ENCODE peak calls at places on chromosomes 6 and 20, in seven cellular contexts. One of them, this sample, is unnamed. For H3K4me1, the result is how much of the 10 kb centered on the place peaks cover.

GRCh38 chr20:48350291-48350988 is 477.4 kb downstream of the PREX1 start:
- DNase-seq in CD8-positive, alpha-beta T cell: no peak
- DNase-seq in lower lobe of right lung: no peak
- DNase-seq in iPS DF 6.9: peak
- DNase-seq in SJSA1: no peak
- DNase-seq in mesendoderm: peak
- DNase-seq in cardiac muscle cell: peak
- DNase-seq in this sample: peak

GRCh38 chr6:134537146-134537555 is 219.2 kb upstream of the SGK1 start:
- DNase-seq in iPS DF 6.9: no peak
- DNase-seq in SJSA1: peak
- DNase-seq in lower lobe of right lung: no peak
- DNase-seq in mesendoderm: peak
- DNase-seq in CD8-positive, alpha-beta T cell: no peak
- DNase-seq in cardiac muscle cell: peak
- DNase-seq in this sample: no peak

GRCh38 chr20:59141818-59142581 is 21.6 kb upstream of the ZNF831 start:
- DNase-seq in SJSA1: no peak
- DNase-seq in CD8-positive, alpha-beta T cell: no peak
- DNase-seq in lower lobe of right lung: no peak
- DNase-seq in iPS DF 6.9: no peak
- DNase-seq in cardiac muscle cell: peak
- DNase-seq in mesendoderm: peak
- DNase-seq in this sample: peak

GRCh38 chr6:89350281-89351037 is 2.1 kb downstream of the UBE2J1 start:
- DNase-seq in iPS DF 6.9: no peak
- DNase-seq in cardiac muscle cell: peak
- DNase-seq in CD8-positive, alpha-beta T cell: no peak
- DNase-seq in mesendoderm: no peak
- DNase-seq in lower lobe of right lung: no peak
- DNase-seq in SJSA1: peak
- DNase-seq in this sample: no peak

GRCh38 chr20:63329331-63330083 is 31.6 kb downstream of the CHRNA4 start:
- DNase-seq in cardiac muscle cell: no peak
- DNase-seq in lower lobe of right lung: no peak
- DNase-seq in mesendoderm: no peak
- DNase-seq in SJSA1: no peak
- DNase-seq in CD8-positive, alpha-beta T cell: peak
- DNase-seq in iPS DF 6.9: no peak
- DNase-seq in this sample: no peak

GRCh38 chr6:169167581-169168301 is 85.9 kb downstream of the THBS2 start:
- DNase-seq in SJSA1: peak
- DNase-seq in mesendoderm: no peak
- DNase-seq in iPS DF 6.9: no peak
- DNase-seq in cardiac muscle cell: peak
- DNase-seq in lower lobe of right lung: no peak
- DNase-seq in CD8-positive, alpha-beta T cell: no peak
- DNase-seq in this sample: peak

GRCh38 chr6:129678463-129678862 is 31.5 kb downstream of the ARHGAP18 start:
- DNase-seq in iPS DF 6.9: no peak
- DNase-seq in SJSA1: no peak
- DNase-seq in mesendoderm: no peak
- DNase-seq in cardiac muscle cell: no peak
- DNase-seq in lower lobe of right lung: no peak
- DNase-seq in CD8-positive, alpha-beta T cell: no peak
- DNase-seq in this sample: no peak

GRCh38 chr20:25338112-25339023 is 52.3 kb downstream of the ABHD12 start:
- DNase-seq in CD8-positive, alpha-beta T cell: no peak
- DNase-seq in SJSA1: no peak
- DNase-seq in lower lobe of right lung: no peak
- DNase-seq in iPS DF 6.9: no peak
- DNase-seq in mesendoderm: no peak
- DNase-seq in cardiac muscle cell: no peak
- DNase-seq in this sample: no peak

GRCh38 chr6:36337814-36338213 is 1.1 kb upstream of the BNIP5 start:
- DNase-seq in cardiac muscle cell: no peak
- DNase-seq in mesendoderm: no peak
- DNase-seq in iPS DF 6.9: no peak
- DNase-seq in SJSA1: no peak
- DNase-seq in lower lobe of right lung: no peak
- DNase-seq in CD8-positive, alpha-beta T cell: no peak
- DNase-seq in this sample: no peak

GRCh38 chr6:160177220-160177619 is 55.6 kb downstream of the SLC22A1 start:
- DNase-seq in lower lobe of right lung: no peak
- DNase-seq in CD8-positive, alpha-beta T cell: no peak
- DNase-seq in mesendoderm: peak
- DNase-seq in SJSA1: no peak
- DNase-seq in iPS DF 6.9: no peak
- DNase-seq in cardiac muscle cell: peak
- DNase-seq in this sample: no peak

GRCh38 chr6:4904461-4904860 is 99.4 kb downstream of the RPP40 start:
- DNase-seq in mesendoderm: no peak
- DNase-seq in SJSA1: no peak
- DNase-seq in CD8-positive, alpha-beta T cell: no peak
- DNase-seq in iPS DF 6.9: no peak
- DNase-seq in cardiac muscle cell: no peak
- DNase-seq in lower lobe of right lung: no peak
- DNase-seq in this sample: no peak
- H3K4me1 ChIP-seq in mesendoderm: under half
- H3K4me1 ChIP-seq in SJSA1: under half
- H3K4me1 ChIP-seq in CD8-positive, alpha-beta T cell: under half
- H3K4me1 ChIP-seq in iPS DF 6.9: under half
- H3K4me1 ChIP-seq in cardiac muscle cell: under half
- H3K4me1 ChIP-seq in lower lobe of right lung: under half
- H3K4me1 ChIP-seq in this sample: under half

GRCh38 chr20:50279988-50280850 is 89.6 kb downstream of the CEBPB start:
- DNase-seq in SJSA1: no peak
- DNase-seq in CD8-positive, alpha-beta T cell: no peak
- DNase-seq in iPS DF 6.9: no peak
- DNase-seq in mesendoderm: no peak
- DNase-seq in cardiac muscle cell: no peak
- DNase-seq in lower lobe of right lung: no peak
- DNase-seq in this sample: no peak

GRCh38 chr20:50281831-50282591 is 91.4 kb downstream of the CEBPB start:
- DNase-seq in mesendoderm: peak
- DNase-seq in SJSA1: no peak
- DNase-seq in cardiac muscle cell: no peak
- DNase-seq in CD8-positive, alpha-beta T cell: no peak
- DNase-seq in iPS DF 6.9: no peak
- DNase-seq in lower lobe of right lung: no peak
- DNase-seq in this sample: no peak

GRCh38 chr20:50282592-50283241 is 92.1 kb downstream of the CEBPB start:
- DNase-seq in iPS DF 6.9: no peak
- DNase-seq in lower lobe of right lung: no peak
- DNase-seq in CD8-positive, alpha-beta T cell: no peak
- DNase-seq in cardiac muscle cell: no peak
- DNase-seq in SJSA1: no peak
- DNase-seq in mesendoderm: no peak
- DNase-seq in this sample: no peak

GRCh38 chr20:50278684-50279531 is 88.3 kb downstream of the CEBPB start:
- DNase-seq in CD8-positive, alpha-beta T cell: no peak
- DNase-seq in cardiac muscle cell: no peak
- DNase-seq in iPS DF 6.9: no peak
- DNase-seq in lower lobe of right lung: peak
- DNase-seq in mesendoderm: no peak
- DNase-seq in SJSA1: no peak
- DNase-seq in this sample: peak

GRCh38 chr20:50280851-50281655 is 90.4 kb downstream of the CEBPB start:
- DNase-seq in lower lobe of right lung: no peak
- DNase-seq in mesendoderm: no peak
- DNase-seq in SJSA1: no peak
- DNase-seq in iPS DF 6.9: no peak
- DNase-seq in cardiac muscle cell: no peak
- DNase-seq in CD8-positive, alpha-beta T cell: no peak
- DNase-seq in this sample: no peak
- H3K4me1 ChIP-seq in lower lobe of right lung: half or more
- H3K4me1 ChIP-seq in mesendoderm: under half
- H3K4me1 ChIP-seq in SJSA1: under half
- H3K4me1 ChIP-seq in iPS DF 6.9: under half
- H3K4me1 ChIP-seq in cardiac muscle cell: under half
- H3K4me1 ChIP-seq in CD8-positive, alpha-beta T cell: under half
- H3K4me1 ChIP-seq in this sample: under half

DNA sequence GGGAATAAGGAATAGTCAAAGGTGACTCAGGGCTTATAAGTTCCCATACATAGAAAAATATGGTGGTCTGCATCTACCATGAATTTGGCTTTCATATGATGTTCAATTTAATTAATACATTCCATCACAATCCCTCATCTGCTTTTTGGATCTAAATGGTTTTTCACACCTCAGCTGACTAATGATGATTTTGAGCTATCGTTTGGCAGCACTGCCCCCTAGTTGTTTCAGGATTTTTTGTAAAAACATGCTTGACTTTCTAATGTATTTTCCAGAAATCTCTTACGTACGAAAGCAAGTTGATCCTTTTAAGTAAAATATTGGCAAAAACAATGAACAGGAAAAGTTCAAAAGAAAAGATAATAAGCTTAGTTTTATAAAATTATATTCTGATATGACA is 408.6 kb upstream of the ADGRB3 start:
- DNase-seq in CD8-positive, alpha-beta T cell: no peak
- DNase-seq in mesendoderm: peak
- DNase-seq in lower lobe of right lung: no peak
- DNase-seq in SJSA1: no peak
- DNase-seq in cardiac muscle cell: peak
- DNase-seq in iPS DF 6.9: no peak
- DNase-seq in this sample: no peak
- H3K4me1 ChIP-seq in CD8-positive, alpha-beta T cell: under half
- H3K4me1 ChIP-seq in mesendoderm: under half
- H3K4me1 ChIP-seq in lower lobe of right lung: under half
- H3K4me1 ChIP-seq in SJSA1: under half
- H3K4me1 ChIP-seq in cardiac muscle cell: under half
- H3K4me1 ChIP-seq in iPS DF 6.9: under half
- H3K4me1 ChIP-seq in this sample: under half

DNA sequence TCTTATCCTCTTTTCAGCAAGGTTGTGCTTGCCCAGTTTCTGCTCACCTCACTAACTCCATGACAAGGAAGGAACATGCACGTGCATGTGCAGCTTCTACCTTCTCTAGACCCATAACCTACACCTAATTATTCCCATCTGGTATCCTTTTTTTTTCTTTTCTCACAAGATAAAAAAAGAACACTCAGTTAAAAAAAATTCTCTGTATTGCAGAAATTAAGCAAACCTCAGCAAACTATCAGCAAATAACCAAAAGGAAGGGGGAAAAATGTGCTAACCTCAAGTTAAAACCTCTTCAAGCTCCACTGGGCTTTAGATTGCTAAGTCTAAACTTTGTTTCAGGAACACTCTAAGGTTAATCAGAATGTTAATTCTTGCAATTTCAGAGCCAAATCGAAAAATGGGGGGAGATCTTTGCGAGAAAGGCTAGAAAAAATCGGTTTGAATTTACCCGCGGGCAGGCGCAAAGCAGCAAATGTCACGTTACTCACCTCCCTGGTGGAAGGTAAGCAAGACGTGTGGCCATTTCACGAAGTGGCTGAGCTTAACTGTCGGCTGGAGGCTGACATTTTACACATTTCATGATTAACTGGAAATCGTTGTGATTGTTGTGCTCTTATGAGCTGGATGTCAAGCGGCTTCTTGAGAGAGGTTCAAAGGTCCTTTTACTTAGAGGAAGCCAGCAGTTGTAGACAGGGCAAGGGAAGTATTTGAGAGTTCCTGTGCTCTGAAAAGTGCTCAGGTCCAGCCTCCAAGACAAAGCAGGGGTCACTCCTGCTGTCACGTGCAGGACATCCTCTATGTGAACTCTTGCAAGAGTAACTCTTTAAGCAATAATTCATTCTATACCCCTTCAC is 19.1 kb downstream of the TFAP2B start:
- DNase-seq in SJSA1: no peak
- DNase-seq in iPS DF 6.9: no peak
- DNase-seq in mesendoderm: no peak
- DNase-seq in cardiac muscle cell: no peak
- DNase-seq in CD8-positive, alpha-beta T cell: no peak
- DNase-seq in lower lobe of right lung: no peak
- DNase-seq in this sample: no peak
- H3K4me1 ChIP-seq in SJSA1: under half
- H3K4me1 ChIP-seq in iPS DF 6.9: under half
- H3K4me1 ChIP-seq in mesendoderm: under half
- H3K4me1 ChIP-seq in cardiac muscle cell: under half
- H3K4me1 ChIP-seq in CD8-positive, alpha-beta T cell: under half
- H3K4me1 ChIP-seq in lower lobe of right lung: under half
- H3K4me1 ChIP-seq in this sample: under half